ENCODE peak calls at places on chromosomes 7 and 10, in six cellular contexts. One of them, this sample, is unnamed.

GRCh38 chr7:19491821-19492452 is 216.9 kb downstream of the POLR1F start:
- DNase-seq in WERI-Rb-1: no peak
- DNase-seq in MM.1S: peak
- DNase-seq in foreskin fibroblast: peak
- DNase-seq in mesenchymal stem cell: peak
- DNase-seq in endodermal cell: no peak
- DNase-seq in this sample: peak

GRCh38 chr10:67884842-67885680 is 605 bp downstream of the SIRT1 start:
- DNase-seq in WERI-Rb-1: peak
- DNase-seq in MM.1S: peak
- DNase-seq in foreskin fibroblast: peak
- DNase-seq in mesenchymal stem cell: peak
- DNase-seq in endodermal cell: peak
- DNase-seq in this sample: peak

GRCh38 chr7:50681451-50682045 is 101.1 kb downstream of the GRB10 start:
- DNase-seq in WERI-Rb-1: no peak
- DNase-seq in MM.1S: no peak
- DNase-seq in foreskin fibroblast: no peak
- DNase-seq in mesenchymal stem cell: no peak
- DNase-seq in endodermal cell: no peak
- DNase-seq in this sample: no peak

GRCh38 chr10:61835909-61836232 is 65.6 kb upstream of the ARID5B start:
- DNase-seq in WERI-Rb-1: no peak
- DNase-seq in MM.1S: no peak
- DNase-seq in foreskin fibroblast: no peak
- DNase-seq in mesenchymal stem cell: peak
- DNase-seq in endodermal cell: no peak
- DNase-seq in this sample: no peak

GRCh38 chr7:32941996-32942782 is 15.1 kb upstream of the FKBP9 start:
- DNase-seq in WERI-Rb-1: peak
- DNase-seq in MM.1S: no peak
- DNase-seq in foreskin fibroblast: peak
- DNase-seq in mesenchymal stem cell: peak
- DNase-seq in endodermal cell: peak
- DNase-seq in this sample: no peak

GRCh38 chr10:3502606-3503005 is 282.4 kb downstream of the KLF6 start:
- DNase-seq in WERI-Rb-1: no peak
- DNase-seq in MM.1S: no peak
- DNase-seq in foreskin fibroblast: no peak
- DNase-seq in mesenchymal stem cell: no peak
- DNase-seq in endodermal cell: no peak
- DNase-seq in this sample: no peak

GRCh38 chr10:8321990-8322389 is 267.5 kb downstream of the GATA3 start:
- DNase-seq in WERI-Rb-1: no peak
- DNase-seq in MM.1S: no peak
- DNase-seq in foreskin fibroblast: no peak
- DNase-seq in mesenchymal stem cell: no peak
- DNase-seq in endodermal cell: no peak
- DNase-seq in this sample: no peak

GRCh38 chr10:90437452-90437851 is 420.4 kb downstream of the HTR7 start:
- DNase-seq in WERI-Rb-1: no peak
- DNase-seq in MM.1S: no peak
- DNase-seq in foreskin fibroblast: no peak
- DNase-seq in mesenchymal stem cell: peak
- DNase-seq in endodermal cell: no peak
- DNase-seq in this sample: no peak

GRCh38 chr7:73707045-73707631 is 12.3 kb downstream of the STX1A start:
- DNase-seq in WERI-Rb-1: peak
- DNase-seq in MM.1S: no peak
- DNase-seq in foreskin fibroblast: no peak
- DNase-seq in mesenchymal stem cell: no peak
- DNase-seq in endodermal cell: no peak
- DNase-seq in this sample: no peak

GRCh38 chr10:102918817-102919236 is 733 bp downstream of the CNNM2 start:
- DNase-seq in WERI-Rb-1: no peak
- DNase-seq in MM.1S: no peak
- DNase-seq in foreskin fibroblast: no peak
- DNase-seq in mesenchymal stem cell: no peak
- DNase-seq in endodermal cell: peak
- DNase-seq in this sample: no peak

GRCh38 chr10:102919237-102919959 is 1.3 kb downstream of the CNNM2 start:
- DNase-seq in WERI-Rb-1: no peak
- DNase-seq in MM.1S: no peak
- DNase-seq in foreskin fibroblast: no peak
- DNase-seq in mesenchymal stem cell: peak
- DNase-seq in endodermal cell: peak
- DNase-seq in this sample: no peak

GRCh38 chr10:102917962-102918816 is at the start of gene CNNM2:
- DNase-seq in WERI-Rb-1: peak
- DNase-seq in MM.1S: peak
- DNase-seq in foreskin fibroblast: peak
- DNase-seq in mesenchymal stem cell: peak
- DNase-seq in endodermal cell: peak
- DNase-seq in this sample: peak

GRCh38 chr10:102917314-102917961 is 656 bp upstream of the CNNM2 start:
- DNase-seq in WERI-Rb-1: peak
- DNase-seq in MM.1S: peak
- DNase-seq in foreskin fibroblast: peak
- DNase-seq in mesenchymal stem cell: peak
- DNase-seq in endodermal cell: peak
- DNase-seq in this sample: peak

GRCh38 chr10:102919992-102920736 is 2.1 kb downstream of the CNNM2 start:
- DNase-seq in WERI-Rb-1: no peak
- DNase-seq in MM.1S: no peak
- DNase-seq in foreskin fibroblast: no peak
- DNase-seq in mesenchymal stem cell: no peak
- DNase-seq in endodermal cell: peak
- DNase-seq in this sample: no peak
- H3K4me3 ChIP-seq in WERI-Rb-1: no peak
- H3K4me3 ChIP-seq in MM.1S: no peak
- H3K4me3 ChIP-seq in foreskin fibroblast: peak
- H3K4me3 ChIP-seq in mesenchymal stem cell: no peak
- H3K4me3 ChIP-seq in endodermal cell: peak
- H3K4me3 ChIP-seq in this sample: no peak

DNA sequence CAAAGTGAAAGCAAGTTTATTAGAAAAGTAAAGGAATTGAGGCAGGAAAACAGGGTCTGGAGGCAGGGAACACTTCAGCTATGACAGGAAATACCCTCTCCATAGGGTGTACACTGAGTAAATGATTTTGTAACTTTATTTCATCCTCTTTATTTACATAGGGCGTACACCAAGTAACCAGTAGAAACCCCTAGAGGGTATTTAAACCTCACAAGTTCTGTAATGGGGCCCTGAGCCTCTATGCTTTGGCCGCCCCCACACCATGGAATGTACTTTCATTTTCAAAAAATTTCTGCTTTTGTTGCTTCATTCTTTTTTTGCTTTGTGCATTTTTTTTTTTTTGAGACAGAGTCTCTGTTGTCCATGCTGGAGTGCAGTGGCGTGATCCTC is 1.4 kb upstream of the PSMG3 start:
- DNase-seq in WERI-Rb-1: no peak
- DNase-seq in MM.1S: no peak
- DNase-seq in foreskin fibroblast: no peak
- DNase-seq in mesenchymal stem cell: peak
- DNase-seq in endodermal cell: no peak
- DNase-seq in this sample: no peak
- H3K4me3 ChIP-seq in WERI-Rb-1: no peak
- H3K4me3 ChIP-seq in MM.1S: peak
- H3K4me3 ChIP-seq in foreskin fibroblast: peak
- H3K4me3 ChIP-seq in mesenchymal stem cell: no peak
- H3K4me3 ChIP-seq in endodermal cell: peak
- H3K4me3 ChIP-seq in this sample: peak

GRCh38 chr10:70673929-70674559 is 1.7 kb downstream of the ADAMTS14 start:
- DNase-seq in WERI-Rb-1: no peak
- DNase-seq in MM.1S: no peak
- DNase-seq in foreskin fibroblast: no peak
- DNase-seq in mesenchymal stem cell: no peak
- DNase-seq in endodermal cell: no peak
- DNase-seq in this sample: no peak

GRCh38 chr10:70671229-70671588 is 1.1 kb upstream of the ADAMTS14 start:
- DNase-seq in WERI-Rb-1: no peak
- DNase-seq in MM.1S: no peak
- DNase-seq in foreskin fibroblast: no peak
- DNase-seq in mesenchymal stem cell: no peak
- DNase-seq in endodermal cell: no peak
- DNase-seq in this sample: no peak

GRCh38 chr10:70671619-70672164 is 614 bp upstream of the ADAMTS14 start:
- DNase-seq in WERI-Rb-1: no peak
- DNase-seq in MM.1S: no peak
- DNase-seq in foreskin fibroblast: no peak
- DNase-seq in mesenchymal stem cell: no peak
- DNase-seq in endodermal cell: no peak
- DNase-seq in this sample: no peak

GRCh38 chr10:70672993-70673928 is 955 bp downstream of the ADAMTS14 start:
- DNase-seq in WERI-Rb-1: no peak
- DNase-seq in MM.1S: no peak
- DNase-seq in foreskin fibroblast: peak
- DNase-seq in mesenchymal stem cell: peak
- DNase-seq in endodermal cell: no peak
- DNase-seq in this sample: no peak

GRCh38 chr10:70672165-70672992 is at the start of gene ADAMTS14:
- DNase-seq in WERI-Rb-1: peak
- DNase-seq in MM.1S: peak
- DNase-seq in foreskin fibroblast: no peak
- DNase-seq in mesenchymal stem cell: peak
- DNase-seq in endodermal cell: peak
- DNase-seq in this sample: no peak
- H3K4me3 ChIP-seq in WERI-Rb-1: peak
- H3K4me3 ChIP-seq in MM.1S: peak
- H3K4me3 ChIP-seq in foreskin fibroblast: peak
- H3K4me3 ChIP-seq in mesenchymal stem cell: peak
- H3K4me3 ChIP-seq in endodermal cell: peak
- H3K4me3 ChIP-seq in this sample: peak

GRCh38 chr10:30057421-30057841 is 2.0 kb downstream of the JCAD start:
- DNase-seq in WERI-Rb-1: no peak
- DNase-seq in MM.1S: no peak
- DNase-seq in foreskin fibroblast: peak
- DNase-seq in mesenchymal stem cell: peak
- DNase-seq in endodermal cell: peak
- DNase-seq in this sample: no peak

GRCh38 chr10:30056767-30057355 is 2.5 kb downstream of the JCAD start:
- DNase-seq in WERI-Rb-1: no peak
- DNase-seq in MM.1S: no peak
- DNase-seq in foreskin fibroblast: no peak
- DNase-seq in mesenchymal stem cell: peak
- DNase-seq in endodermal cell: peak
- DNase-seq in this sample: no peak

GRCh38 chr10:30058111-30058510 is 1.3 kb downstream of the JCAD start:
- DNase-seq in WERI-Rb-1: no peak
- DNase-seq in MM.1S: no peak
- DNase-seq in foreskin fibroblast: no peak
- DNase-seq in mesenchymal stem cell: peak
- DNase-seq in endodermal cell: peak
- DNase-seq in this sample: no peak

GRCh38 chr10:30058570-30059132 is 735 bp downstream of the JCAD start:
- DNase-seq in WERI-Rb-1: peak
- DNase-seq in MM.1S: no peak
- DNase-seq in foreskin fibroblast: no peak
- DNase-seq in mesenchymal stem cell: peak
- DNase-seq in endodermal cell: peak
- DNase-seq in this sample: no peak

DNA sequence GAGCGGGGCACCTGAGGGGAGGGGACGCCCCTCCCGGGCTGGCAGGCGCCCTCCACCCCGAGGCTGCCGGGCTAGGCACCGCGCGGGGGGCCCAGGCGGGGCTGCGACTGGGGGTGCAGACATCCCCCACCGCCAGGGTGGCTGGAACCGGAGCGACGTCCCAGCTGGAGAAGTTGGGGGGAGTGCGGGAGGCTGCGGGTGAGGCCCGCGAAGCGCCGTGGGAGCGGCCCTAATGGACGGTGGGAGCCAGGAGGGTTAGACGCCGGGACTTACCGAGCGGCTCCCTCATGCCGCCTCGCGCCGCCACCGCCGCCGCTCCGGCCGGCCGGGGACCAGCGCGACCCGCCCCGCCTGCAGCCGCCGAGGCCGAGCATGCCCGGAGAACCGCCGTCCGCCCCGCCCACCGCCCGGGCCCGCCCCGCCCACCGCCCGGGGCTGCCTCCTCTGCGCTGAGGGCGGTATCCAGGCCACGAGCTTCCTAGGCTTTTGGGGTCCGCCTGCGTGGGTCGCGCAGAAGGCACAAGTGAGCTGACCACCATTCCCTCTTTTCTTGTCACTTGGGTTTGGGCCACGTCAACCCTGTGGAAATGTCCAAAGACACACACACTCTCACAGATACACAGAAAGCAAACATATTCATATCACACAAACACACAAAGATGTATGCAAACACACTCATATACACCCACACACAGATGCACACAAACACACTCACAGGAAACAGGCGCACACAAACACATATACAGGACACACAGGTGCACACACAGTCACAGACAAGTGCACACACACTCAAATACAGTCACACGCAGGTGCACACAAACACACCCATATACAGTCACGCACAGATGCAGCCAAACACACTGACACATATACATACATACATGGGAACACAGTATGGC is at the start of gene JCAD:
- DNase-seq in WERI-Rb-1: peak
- DNase-seq in MM.1S: peak
- DNase-seq in foreskin fibroblast: peak
- DNase-seq in mesenchymal stem cell: peak
- DNase-seq in endodermal cell: peak
- DNase-seq in this sample: no peak
- H3K4me3 ChIP-seq in WERI-Rb-1: peak
- H3K4me3 ChIP-seq in MM.1S: peak
- H3K4me3 ChIP-seq in foreskin fibroblast: peak
- H3K4me3 ChIP-seq in mesenchymal stem cell: peak
- H3K4me3 ChIP-seq in endodermal cell: peak
- H3K4me3 ChIP-seq in this sample: peak

DNA sequence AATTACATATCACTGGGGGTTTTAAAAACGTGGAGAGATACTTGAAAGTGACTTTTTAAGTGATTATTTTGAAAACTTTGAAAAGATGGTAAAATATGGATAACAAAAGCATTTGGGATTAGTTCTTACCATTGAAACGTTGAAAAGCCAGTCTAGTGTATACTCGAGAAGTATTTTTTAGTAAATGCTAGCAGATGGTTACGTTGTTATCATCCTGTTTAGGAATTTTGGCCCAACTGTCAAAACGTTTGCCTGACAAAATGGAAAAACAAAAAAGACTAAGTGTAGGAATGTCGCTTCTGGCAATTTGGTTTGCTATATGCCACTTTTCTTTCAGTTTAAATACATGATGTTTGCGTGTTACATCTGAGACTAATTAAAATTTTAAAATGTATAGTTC is 1.2 kb downstream of the RBM33 start:
- DNase-seq in WERI-Rb-1: no peak
- DNase-seq in MM.1S: no peak
- DNase-seq in foreskin fibroblast: no peak
- DNase-seq in mesenchymal stem cell: no peak
- DNase-seq in endodermal cell: no peak
- DNase-seq in this sample: no peak
- H3K4me3 ChIP-seq in WERI-Rb-1: peak
- H3K4me3 ChIP-seq in MM.1S: peak
- H3K4me3 ChIP-seq in foreskin fibroblast: peak
- H3K4me3 ChIP-seq in mesenchymal stem cell: no peak
- H3K4me3 ChIP-seq in endodermal cell: peak
- H3K4me3 ChIP-seq in this sample: peak